ENCODE peak calls at places on chromosome 18, in nine cellular contexts. J, C, Z, P, X, K, R, S and V are unnamed samples.

GRCh38 chr18:51391731-51392130 is 194.2 kb upstream of the MEX3C start:
- DNase-seq in J (no peak), C (no peak), Z (no peak), P (no peak), X (no peak), K (no peak), R (no peak), S (no peak), V (no peak)

GRCh38 chr18:30920757-30921156 is 121.8 kb downstream of the DSC3 start:
- DNase-seq in J (no peak), C (no peak), Z (no peak), P (no peak), X (no peak), K (no peak), R (no peak), S (no peak), V (no peak)

GRCh38 chr18:37698508-37699035 is 133.0 kb upstream of the CELF4 start:
- DNase-seq in J (no peak), C (peak; percentile 54), Z (no peak), P (no peak), X (no peak), K (no peak), R (no peak), S (no peak), V (peak; percentile 4)

GRCh38 chr18:62710417-62710816 is 4.9 kb upstream of the PHLPP1 start:
- DNase-seq in J (no peak), C (no peak), Z (peak; percentile 60), P (no peak), X (no peak), K (no peak), R (no peak), S (no peak), V (peak; percentile 31)

GRCh38 chr18:62088146-62088545 is 98.7 kb downstream of the PIGN start:
- DNase-seq in J (no peak), C (no peak), Z (no peak), P (no peak), X (no peak), K (no peak), R (no peak), S (no peak), V (no peak)

GRCh38 chr18:57439617-57439975 is 4.4 kb downstream of the ONECUT2 start:
- DNase-seq in J (no peak), C (peak; percentile 88), Z (no peak), P (no peak), X (no peak), K (no peak), R (no peak), S (no peak), V (no peak)

GRCh38 chr18:1075310-1075709 is 170.6 kb downstream of the ADCYAP1 start:
- DNase-seq in J (no peak), C (no peak), Z (no peak), P (no peak), X (no peak), K (no peak), R (no peak), S (no peak), V (no peak)

GRCh38 chr18:34738173-34738894 is 28.2 kb downstream of the DTNA start:
- DNase-seq in J (no peak), C (peak; percentile 34), Z (peak; percentile 1), P (no peak), X (no peak), K (peak; percentile 49), R (no peak), S (no peak), V (no peak)

GRCh38 chr18:53553030-53553429 is 671.4 kb downstream of the MBD2 start:
- DNase-seq in J (no peak), C (no peak), Z (no peak), P (no peak), X (no peak), K (no peak), R (no peak), S (no peak), V (no peak)

GRCh38 chr18:48841381-48842258 is 109.1 kb downstream of the SMAD7 start:
- DNase-seq in J (no peak), C (peak; percentile 69), Z (peak; percentile 66), P (no peak), X (no peak), K (no peak), R (no peak), S (peak; percentile 24), V (no peak)